ENCODE peak calls at places on chromosomes 1 and 21, in eight cellular contexts. One of them, this sample, is unnamed.

GRCh38 chr1:193431265-193431977 is 245.0 kb upstream of the B3GALT2 start:
- DNase-seq in glutamatergic neuron: no peak
- DNase-seq in Caki2: peak
- DNase-seq in RPMI7951: no peak
- DNase-seq in right lobe of liver: no peak
- DNase-seq in ACHN: no peak
- DNase-seq in progenitor cell of endocrine pancreas: no peak
- DNase-seq in GM20000: no peak
- DNase-seq in this sample: no peak

GRCh38 chr1:192104852-192105251 is 53.4 kb upstream of the RGS18 start:
- DNase-seq in glutamatergic neuron: no peak
- DNase-seq in GM20000: no peak
- DNase-seq in RPMI7951: no peak
- DNase-seq in ACHN: no peak
- DNase-seq in Caki2: no peak
- DNase-seq in right lobe of liver: no peak
- DNase-seq in progenitor cell of endocrine pancreas: no peak
- DNase-seq in this sample: no peak

GRCh38 chr1:6788946-6789345 is 3.7 kb downstream of the CAMTA1 start:
- DNase-seq in GM20000: no peak
- DNase-seq in ACHN: no peak
- DNase-seq in glutamatergic neuron: no peak
- DNase-seq in RPMI7951: no peak
- DNase-seq in right lobe of liver: no peak
- DNase-seq in progenitor cell of endocrine pancreas: no peak
- DNase-seq in Caki2: no peak
- DNase-seq in this sample: no peak

GRCh38 chr1:203448521-203449061 is 27.0 kb upstream of the PRELP start:
- DNase-seq in GM20000: no peak
- DNase-seq in right lobe of liver: no peak
- DNase-seq in progenitor cell of endocrine pancreas: no peak
- DNase-seq in ACHN: no peak
- DNase-seq in glutamatergic neuron: peak
- DNase-seq in RPMI7951: peak
- DNase-seq in Caki2: no peak
- DNase-seq in this sample: no peak

GRCh38 chr21:44766014-44766817 is 35.4 kb downstream of the UBE2G2 start:
- DNase-seq in GM20000: no peak
- DNase-seq in right lobe of liver: no peak
- DNase-seq in RPMI7951: no peak
- DNase-seq in ACHN: no peak
- DNase-seq in Caki2: no peak
- DNase-seq in progenitor cell of endocrine pancreas: no peak
- DNase-seq in glutamatergic neuron: no peak
- DNase-seq in this sample: peak

GRCh38 chr1:96362623-96363022 is 359.0 kb upstream of the PTBP2 start:
- DNase-seq in GM20000: no peak
- DNase-seq in ACHN: peak
- DNase-seq in Caki2: peak
- DNase-seq in glutamatergic neuron: no peak
- DNase-seq in right lobe of liver: no peak
- DNase-seq in progenitor cell of endocrine pancreas: no peak
- DNase-seq in RPMI7951: peak
- DNase-seq in this sample: no peak

GRCh38 chr1:84724128-84724860 is 34.0 kb upstream of the SSX2IP start:
- DNase-seq in Caki2: no peak
- DNase-seq in right lobe of liver: peak
- DNase-seq in GM20000: peak
- DNase-seq in progenitor cell of endocrine pancreas: no peak
- DNase-seq in RPMI7951: no peak
- DNase-seq in ACHN: peak
- DNase-seq in glutamatergic neuron: peak
- DNase-seq in this sample: no peak

GRCh38 chr1:2269193-2269921 is 41.2 kb downstream of the SKI start:
- DNase-seq in Caki2: no peak
- DNase-seq in GM20000: no peak
- DNase-seq in RPMI7951: no peak
- DNase-seq in ACHN: no peak
- DNase-seq in progenitor cell of endocrine pancreas: no peak
- DNase-seq in glutamatergic neuron: no peak
- DNase-seq in right lobe of liver: peak
- DNase-seq in this sample: no peak

GRCh38 chr1:80929868-80930508 is 870.7 kb upstream of the ADGRL2 start:
- DNase-seq in progenitor cell of endocrine pancreas: no peak
- DNase-seq in GM20000: no peak
- DNase-seq in right lobe of liver: no peak
- DNase-seq in ACHN: no peak
- DNase-seq in glutamatergic neuron: no peak
- DNase-seq in Caki2: no peak
- DNase-seq in RPMI7951: no peak
- DNase-seq in this sample: no peak

GRCh38 chr1:152817309-152817708 is 5.5 kb downstream of the LCE1B start:
- DNase-seq in glutamatergic neuron: no peak
- DNase-seq in right lobe of liver: no peak
- DNase-seq in GM20000: no peak
- DNase-seq in progenitor cell of endocrine pancreas: no peak
- DNase-seq in ACHN: no peak
- DNase-seq in Caki2: no peak
- DNase-seq in RPMI7951: no peak
- DNase-seq in this sample: no peak

GRCh38 chr1:80640978-80641377 is 1159.8 kb upstream of the ADGRL2 start:
- DNase-seq in right lobe of liver: no peak
- DNase-seq in RPMI7951: no peak
- DNase-seq in progenitor cell of endocrine pancreas: no peak
- DNase-seq in Caki2: no peak
- DNase-seq in ACHN: no peak
- DNase-seq in glutamatergic neuron: no peak
- DNase-seq in GM20000: no peak
- DNase-seq in this sample: no peak

GRCh38 chr21:45407629-45408247 is 2.8 kb downstream of the COL18A1 start:
- DNase-seq in glutamatergic neuron: no peak
- DNase-seq in progenitor cell of endocrine pancreas: no peak
- DNase-seq in RPMI7951: no peak
- DNase-seq in GM20000: no peak
- DNase-seq in Caki2: no peak
- DNase-seq in right lobe of liver: peak
- DNase-seq in ACHN: no peak
- DNase-seq in this sample: peak

GRCh38 chr1:90839323-90839722 is 122.2 kb upstream of the BARHL2 start:
- DNase-seq in Caki2: no peak
- DNase-seq in ACHN: no peak
- DNase-seq in glutamatergic neuron: no peak
- DNase-seq in GM20000: no peak
- DNase-seq in RPMI7951: no peak
- DNase-seq in right lobe of liver: no peak
- DNase-seq in progenitor cell of endocrine pancreas: no peak
- DNase-seq in this sample: no peak

GRCh38 chr1:41918450-41919043 is at the start of gene HIVEP3:
- DNase-seq in progenitor cell of endocrine pancreas: no peak
- DNase-seq in RPMI7951: peak
- DNase-seq in GM20000: no peak
- DNase-seq in glutamatergic neuron: no peak
- DNase-seq in ACHN: peak
- DNase-seq in Caki2: peak
- DNase-seq in right lobe of liver: no peak
- DNase-seq in this sample: no peak

GRCh38 chr1:19682257-19682656 is 17.6 kb downstream of the HTR6 start:
- DNase-seq in RPMI7951: peak
- DNase-seq in GM20000: no peak
- DNase-seq in glutamatergic neuron: no peak
- DNase-seq in right lobe of liver: no peak
- DNase-seq in progenitor cell of endocrine pancreas: no peak
- DNase-seq in ACHN: no peak
- DNase-seq in Caki2: no peak
- DNase-seq in this sample: no peak

GRCh38 chr1:240967070-240967724 is 355.2 kb upstream of the GREM2 start:
- DNase-seq in right lobe of liver: no peak
- DNase-seq in GM20000: no peak
- DNase-seq in Caki2: no peak
- DNase-seq in progenitor cell of endocrine pancreas: no peak
- DNase-seq in RPMI7951: peak
- DNase-seq in glutamatergic neuron: no peak
- DNase-seq in ACHN: peak
- DNase-seq in this sample: no peak

GRCh38 chr1:12078938-12079861 is 16.1 kb downstream of the TNFRSF8 start:
- DNase-seq in glutamatergic neuron: peak
- DNase-seq in progenitor cell of endocrine pancreas: peak
- DNase-seq in Caki2: no peak
- DNase-seq in ACHN: peak
- DNase-seq in right lobe of liver: peak
- DNase-seq in GM20000: peak
- DNase-seq in RPMI7951: peak
- DNase-seq in this sample: no peak

GRCh38 chr1:5910276-5910620 is 82.0 kb downstream of the NPHP4 start:
- DNase-seq in progenitor cell of endocrine pancreas: no peak
- DNase-seq in Caki2: no peak
- DNase-seq in RPMI7951: no peak
- DNase-seq in GM20000: no peak
- DNase-seq in ACHN: no peak
- DNase-seq in glutamatergic neuron: no peak
- DNase-seq in right lobe of liver: no peak
- DNase-seq in this sample: no peak

GRCh38 chr1:190658907-190659306 is 181.2 kb upstream of the BRINP3 start:
- DNase-seq in progenitor cell of endocrine pancreas: no peak
- DNase-seq in Caki2: no peak
- DNase-seq in glutamatergic neuron: no peak
- DNase-seq in GM20000: no peak
- DNase-seq in ACHN: no peak
- DNase-seq in RPMI7951: no peak
- DNase-seq in right lobe of liver: no peak
- DNase-seq in this sample: no peak

GRCh38 chr1:206032356-206033140 is 8.9 kb upstream of the CTSE start:
- DNase-seq in ACHN: no peak
- DNase-seq in right lobe of liver: no peak
- DNase-seq in GM20000: no peak
- DNase-seq in Caki2: no peak
- DNase-seq in glutamatergic neuron: no peak
- DNase-seq in RPMI7951: no peak
- DNase-seq in progenitor cell of endocrine pancreas: no peak
- DNase-seq in this sample: no peak

GRCh38 chr1:190578015-190578414 is 100.4 kb upstream of the BRINP3 start:
- DNase-seq in progenitor cell of endocrine pancreas: no peak
- DNase-seq in RPMI7951: peak
- DNase-seq in GM20000: no peak
- DNase-seq in glutamatergic neuron: no peak
- DNase-seq in right lobe of liver: no peak
- DNase-seq in ACHN: no peak
- DNase-seq in Caki2: no peak
- DNase-seq in this sample: no peak

GRCh38 chr1:119159096-119159495 is 18.6 kb upstream of the WARS2 start:
- DNase-seq in right lobe of liver: no peak
- DNase-seq in progenitor cell of endocrine pancreas: no peak
- DNase-seq in ACHN: no peak
- DNase-seq in GM20000: no peak
- DNase-seq in RPMI7951: no peak
- DNase-seq in Caki2: no peak
- DNase-seq in glutamatergic neuron: no peak
- DNase-seq in this sample: no peak

GRCh38 chr1:27643626-27644368 is 8.8 kb upstream of the FGR start:
- DNase-seq in right lobe of liver: no peak
- DNase-seq in glutamatergic neuron: peak
- DNase-seq in Caki2: no peak
- DNase-seq in GM20000: peak
- DNase-seq in progenitor cell of endocrine pancreas: peak
- DNase-seq in RPMI7951: peak
- DNase-seq in ACHN: peak
- DNase-seq in this sample: no peak

GRCh38 chr1:198528376-198528775 is 12.1 kb downstream of the ATP6V1G3 start:
- DNase-seq in RPMI7951: peak
- DNase-seq in Caki2: no peak
- DNase-seq in right lobe of liver: no peak
- DNase-seq in progenitor cell of endocrine pancreas: no peak
- DNase-seq in glutamatergic neuron: no peak
- DNase-seq in ACHN: no peak
- DNase-seq in GM20000: no peak
- DNase-seq in this sample: no peak

GRCh38 chr1:67700692-67701410 is 15.8 kb downstream of the GADD45A start:
- DNase-seq in RPMI7951: peak
- DNase-seq in Caki2: peak
- DNase-seq in glutamatergic neuron: peak
- DNase-seq in progenitor cell of endocrine pancreas: peak
- DNase-seq in ACHN: no peak
- DNase-seq in GM20000: peak
- DNase-seq in right lobe of liver: no peak
- DNase-seq in this sample: no peak

GRCh38 chr1:93015590-93015989 is 54.3 kb upstream of the DIPK1A start:
- DNase-seq in right lobe of liver: no peak
- DNase-seq in Caki2: no peak
- DNase-seq in GM20000: no peak
- DNase-seq in glutamatergic neuron: no peak
- DNase-seq in progenitor cell of endocrine pancreas: no peak
- DNase-seq in ACHN: no peak
- DNase-seq in RPMI7951: no peak
- DNase-seq in this sample: no peak

GRCh38 chr1:222618880-222619321 is 1.0 kb downstream of the MIA3 start:
- DNase-seq in glutamatergic neuron: peak
- DNase-seq in ACHN: no peak
- DNase-seq in Caki2: peak
- DNase-seq in right lobe of liver: no peak
- DNase-seq in progenitor cell of endocrine pancreas: peak
- DNase-seq in RPMI7951: peak
- DNase-seq in GM20000: peak
- DNase-seq in this sample: no peak

GRCh38 chr21:9837946-9838801 is 683.2 kb upstream of the TPTE start:
- DNase-seq in progenitor cell of endocrine pancreas: no peak
- DNase-seq in ACHN: no peak
- DNase-seq in right lobe of liver: peak
- DNase-seq in glutamatergic neuron: no peak
- DNase-seq in RPMI7951: no peak
- DNase-seq in GM20000: no peak
- DNase-seq in Caki2: no peak
- DNase-seq in this sample: peak

GRCh38 chr1:84803604-84804003 is 89.4 kb downstream of the LPAR3 start:
- DNase-seq in progenitor cell of endocrine pancreas: no peak
- DNase-seq in glutamatergic neuron: no peak
- DNase-seq in ACHN: no peak
- DNase-seq in Caki2: no peak
- DNase-seq in RPMI7951: no peak
- DNase-seq in right lobe of liver: no peak
- DNase-seq in GM20000: no peak
- DNase-seq in this sample: no peak

GRCh38 chr1:182279724-182280506 is 111.7 kb downstream of the GLUL start:
- DNase-seq in Caki2: no peak
- DNase-seq in RPMI7951: peak
- DNase-seq in GM20000: no peak
- DNase-seq in glutamatergic neuron: peak
- DNase-seq in ACHN: no peak
- DNase-seq in progenitor cell of endocrine pancreas: peak
- DNase-seq in right lobe of liver: no peak
- DNase-seq in this sample: no peak

GRCh38 chr1:27298632-27299384 is 23.2 kb upstream of the TMEM222 start:
- DNase-seq in glutamatergic neuron: no peak
- DNase-seq in progenitor cell of endocrine pancreas: no peak
- DNase-seq in right lobe of liver: no peak
- DNase-seq in GM20000: no peak
- DNase-seq in RPMI7951: no peak
- DNase-seq in ACHN: no peak
- DNase-seq in Caki2: no peak
- DNase-seq in this sample: no peak

GRCh38 chr1:212518188-212518951 is 85.7 kb downstream of the NENF start:
- DNase-seq in GM20000: no peak
- DNase-seq in progenitor cell of endocrine pancreas: no peak
- DNase-seq in ACHN: no peak
- DNase-seq in right lobe of liver: peak
- DNase-seq in Caki2: peak
- DNase-seq in glutamatergic neuron: no peak
- DNase-seq in RPMI7951: peak
- DNase-seq in this sample: no peak

GRCh38 chr1:228095161-228095560 is 8.0 kb downstream of the C1orf35 start:
- DNase-seq in ACHN: no peak
- DNase-seq in right lobe of liver: no peak
- DNase-seq in Caki2: no peak
- DNase-seq in GM20000: no peak
- DNase-seq in glutamatergic neuron: no peak
- DNase-seq in progenitor cell of endocrine pancreas: no peak
- DNase-seq in RPMI7951: no peak
- DNase-seq in this sample: no peak

GRCh38 chr1:51863384-51863783 is 15.1 kb downstream of the NRDC start:
- DNase-seq in Caki2: no peak
- DNase-seq in progenitor cell of endocrine pancreas: no peak
- DNase-seq in ACHN: no peak
- DNase-seq in glutamatergic neuron: no peak
- DNase-seq in right lobe of liver: no peak
- DNase-seq in RPMI7951: no peak
- DNase-seq in GM20000: peak
- DNase-seq in this sample: no peak

This sample was measured in RWPE2.